ENCODE peak calls at places on chromosomes 5 and 9, in six cellular contexts. One of them, this sample, is unnamed.
A peak's percentile ranks its signal among the peaks of the same experiment; 100 is the strongest.

GRCh38 chr9:121972501-121972981 is 120.6 kb downstream of the TTLL11 start:
- DNase-seq in kidney: peak; percentile 91
- DNase-seq in heart left ventricle: no peak
- DNase-seq in brain microvascular endothelial cell: peak; percentile 69
- DNase-seq in tibial artery: no peak
- DNase-seq in astrocyte of the cerebellum: no peak
- DNase-seq in this sample: peak; percentile 85

GRCh38 chr9:99565203-99565602 is 256.5 kb upstream of the NR4A3 start:
- DNase-seq in heart left ventricle: peak; percentile 54
- DNase-seq in tibial artery: no peak
- DNase-seq in kidney: no peak
- DNase-seq in astrocyte of the cerebellum: no peak
- DNase-seq in brain microvascular endothelial cell: no peak
- DNase-seq in this sample: no peak

GRCh38 chr5:40689442-40689841 is 9.7 kb downstream of the PTGER4 start:
- DNase-seq in heart left ventricle: peak; percentile 25
- DNase-seq in brain microvascular endothelial cell: peak; percentile 96
- DNase-seq in kidney: no peak
- DNase-seq in tibial artery: peak; percentile 35
- DNase-seq in astrocyte of the cerebellum: peak; percentile 97
- DNase-seq in this sample: peak; percentile 97

GRCh38 chr9:29753638-29754037 is 2180.4 kb upstream of the C9orf72 start:
- DNase-seq in brain microvascular endothelial cell: no peak
- DNase-seq in astrocyte of the cerebellum: no peak
- DNase-seq in tibial artery: no peak
- DNase-seq in kidney: no peak
- DNase-seq in heart left ventricle: no peak
- DNase-seq in this sample: no peak

GRCh38 chr5:72633649-72634048 is 126.4 kb upstream of the ZNF366 start:
- DNase-seq in tibial artery: no peak
- DNase-seq in kidney: no peak
- DNase-seq in astrocyte of the cerebellum: peak; percentile 40
- DNase-seq in heart left ventricle: no peak
- DNase-seq in brain microvascular endothelial cell: peak; percentile 42
- DNase-seq in this sample: peak; percentile 76

GRCh38 chr9:128159073-128159783 is 837 bp upstream of the BBLN start:
- DNase-seq in heart left ventricle: no peak
- DNase-seq in kidney: peak; percentile 71
- DNase-seq in tibial artery: no peak
- DNase-seq in astrocyte of the cerebellum: no peak
- DNase-seq in brain microvascular endothelial cell: no peak
- DNase-seq in this sample: no peak

GRCh38 chr9:31597977-31598376 is 786.5 kb upstream of the ACO1 start:
- DNase-seq in kidney: no peak
- DNase-seq in brain microvascular endothelial cell: peak; percentile 6
- DNase-seq in astrocyte of the cerebellum: peak; percentile 12
- DNase-seq in heart left ventricle: no peak
- DNase-seq in tibial artery: no peak
- DNase-seq in this sample: peak; percentile 44

GRCh38 chr9:79213417-79214125 is 358.2 kb upstream of the TLE4 start:
- DNase-seq in astrocyte of the cerebellum: no peak
- DNase-seq in kidney: no peak
- DNase-seq in tibial artery: no peak
- DNase-seq in heart left ventricle: no peak
- DNase-seq in brain microvascular endothelial cell: peak; percentile 26
- DNase-seq in this sample: no peak

GRCh38 chr5:157651623-157652376 is 438 bp downstream of the SOX30 start:
- DNase-seq in heart left ventricle: peak; percentile 53
- DNase-seq in tibial artery: peak; percentile 33
- DNase-seq in astrocyte of the cerebellum: no peak
- DNase-seq in brain microvascular endothelial cell: peak; percentile 8
- DNase-seq in kidney: peak; percentile 91
- DNase-seq in this sample: peak; percentile 35

GRCh38 chr9:34710023-34710422 is at the start of gene CCL21:
- DNase-seq in heart left ventricle: peak; percentile 82
- DNase-seq in tibial artery: peak; percentile 53
- DNase-seq in brain microvascular endothelial cell: no peak
- DNase-seq in astrocyte of the cerebellum: no peak
- DNase-seq in kidney: peak; percentile 70
- DNase-seq in this sample: no peak

GRCh38 chr9:3936520-3937235 is 363.2 kb downstream of the GLIS3 start:
- DNase-seq in heart left ventricle: peak; percentile 59
- DNase-seq in astrocyte of the cerebellum: no peak
- DNase-seq in brain microvascular endothelial cell: no peak
- DNase-seq in kidney: peak; percentile 60
- DNase-seq in tibial artery: peak; percentile 26
- DNase-seq in this sample: no peak

GRCh38 chr5:87722286-87722685 is 309.6 kb upstream of the CCNH start:
- DNase-seq in tibial artery: no peak
- DNase-seq in brain microvascular endothelial cell: no peak
- DNase-seq in kidney: no peak
- DNase-seq in heart left ventricle: no peak
- DNase-seq in astrocyte of the cerebellum: peak; percentile 40
- DNase-seq in this sample: peak; percentile 59

GRCh38 chr5:2143646-2144386 is 261.1 kb upstream of the IRX4 start:
- DNase-seq in brain microvascular endothelial cell: no peak
- DNase-seq in astrocyte of the cerebellum: no peak
- DNase-seq in tibial artery: no peak
- DNase-seq in kidney: no peak
- DNase-seq in heart left ventricle: no peak
- DNase-seq in this sample: no peak

GRCh38 chr9:135198889-135199288 is 111.4 kb downstream of the OLFM1 start:
- DNase-seq in kidney: no peak
- DNase-seq in heart left ventricle: no peak
- DNase-seq in brain microvascular endothelial cell: no peak
- DNase-seq in tibial artery: no peak
- DNase-seq in astrocyte of the cerebellum: no peak
- DNase-seq in this sample: no peak

GRCh38 chr9:94867842-94868312 is 141.4 kb downstream of the AOPEP start:
- DNase-seq in kidney: no peak
- DNase-seq in astrocyte of the cerebellum: peak; percentile 90
- DNase-seq in brain microvascular endothelial cell: peak; percentile 91
- DNase-seq in heart left ventricle: no peak
- DNase-seq in tibial artery: no peak
- DNase-seq in this sample: peak; percentile 96

GRCh38 chr5:173800340-173800739 is 87.8 kb upstream of the CPEB4 start:
- DNase-seq in tibial artery: no peak
- DNase-seq in astrocyte of the cerebellum: no peak
- DNase-seq in kidney: no peak
- DNase-seq in heart left ventricle: no peak
- DNase-seq in brain microvascular endothelial cell: no peak
- DNase-seq in this sample: no peak

GRCh38 chr9:94801242-94801641 is 74.7 kb downstream of the AOPEP start:
- DNase-seq in kidney: no peak
- DNase-seq in astrocyte of the cerebellum: no peak
- DNase-seq in brain microvascular endothelial cell: no peak
- DNase-seq in heart left ventricle: no peak
- DNase-seq in tibial artery: no peak
- DNase-seq in this sample: no peak

GRCh38 chr5:91206734-91207133 is 176.4 kb downstream of the ARRDC3 start:
- DNase-seq in kidney: no peak
- DNase-seq in brain microvascular endothelial cell: peak; percentile 88
- DNase-seq in astrocyte of the cerebellum: no peak
- DNase-seq in heart left ventricle: no peak
- DNase-seq in tibial artery: no peak
- DNase-seq in this sample: peak; percentile 72

DNA sequence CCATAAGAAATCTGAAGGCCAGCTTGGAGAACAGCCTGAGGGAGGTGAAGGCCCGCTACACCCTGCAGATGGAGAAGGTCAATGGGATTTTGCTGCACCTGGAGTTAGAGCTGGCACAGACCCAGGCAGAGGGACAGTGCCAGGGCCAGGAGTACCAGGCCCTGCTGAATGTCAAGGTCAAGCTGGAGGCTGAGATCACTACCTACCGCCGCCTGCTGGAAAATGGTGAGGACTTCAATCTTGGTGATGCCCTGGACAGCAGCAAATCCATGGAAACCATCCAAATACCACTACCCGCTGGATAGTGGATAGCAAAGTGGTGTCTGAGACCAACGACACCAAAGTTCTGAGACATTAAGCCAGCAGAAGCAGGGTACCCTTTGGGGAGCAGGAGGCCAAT is 100.5 kb upstream of the MAN2A1 start:
- DNase-seq in tibial artery: no peak
- DNase-seq in brain microvascular endothelial cell: no peak
- DNase-seq in astrocyte of the cerebellum: no peak
- DNase-seq in heart left ventricle: no peak
- DNase-seq in kidney: no peak
- DNase-seq in this sample: no peak
- TF ChIP-seq CTCF in tibial artery: no peak
- TF ChIP-seq CTCF in brain microvascular endothelial cell: no peak
- TF ChIP-seq CTCF in astrocyte of the cerebellum: no peak
- TF ChIP-seq CTCF in heart left ventricle: no peak
- TF ChIP-seq CTCF in kidney: no peak
- TF ChIP-seq CTCF in this sample: no peak

DNA sequence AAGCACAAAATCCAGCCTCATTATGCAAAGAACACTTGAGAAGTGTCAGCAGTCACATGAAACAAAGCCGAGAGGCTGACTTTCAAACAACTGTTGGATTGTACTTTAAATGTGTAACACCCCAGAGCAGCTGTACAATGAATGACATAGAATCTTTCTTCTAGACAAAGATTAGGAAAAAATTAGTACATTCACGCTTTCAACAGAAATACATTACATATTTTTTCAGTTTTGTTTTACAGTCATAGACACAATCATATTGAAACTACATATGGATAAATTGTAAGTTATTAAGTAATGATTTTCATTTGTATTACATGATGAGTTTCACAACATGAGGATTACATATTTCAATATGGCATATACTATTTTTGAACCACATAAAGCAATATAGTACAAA is 10.6 kb upstream of the AGXT2 start:
- DNase-seq in heart left ventricle: no peak
- DNase-seq in astrocyte of the cerebellum: no peak
- DNase-seq in brain microvascular endothelial cell: no peak
- DNase-seq in tibial artery: no peak
- DNase-seq in kidney: no peak
- DNase-seq in this sample: no peak
- H3K4me3 ChIP-seq in heart left ventricle: no peak overlapping the region
- H3K4me3 ChIP-seq in astrocyte of the cerebellum: no peak overlapping the region
- H3K4me3 ChIP-seq in brain microvascular endothelial cell: no peak overlapping the region
- H3K4me3 ChIP-seq in tibial artery: no peak overlapping the region
- H3K4me3 ChIP-seq in kidney: no peak overlapping the region
- H3K4me3 ChIP-seq in this sample: no peak overlapping the region

GRCh38 chr5:140857177-140857986 is 1.7 kb downstream of the PCDHA10 start:
- DNase-seq in brain microvascular endothelial cell: no peak
- DNase-seq in heart left ventricle: no peak
- DNase-seq in astrocyte of the cerebellum: no peak
- DNase-seq in tibial artery: no peak
- DNase-seq in kidney: peak; percentile 71
- DNase-seq in this sample: no peak

GRCh38 chr5:140857987-140858240 is 2.2 kb downstream of the PCDHA10 start:
- DNase-seq in brain microvascular endothelial cell: no peak
- DNase-seq in kidney: no peak
- DNase-seq in tibial artery: no peak
- DNase-seq in astrocyte of the cerebellum: no peak
- DNase-seq in heart left ventricle: no peak
- DNase-seq in this sample: no peak

GRCh38 chr5:140855772-140856674 is at the start of gene PCDHA10:
- DNase-seq in brain microvascular endothelial cell: no peak
- DNase-seq in astrocyte of the cerebellum: no peak
- DNase-seq in kidney: no peak
- DNase-seq in tibial artery: no peak
- DNase-seq in heart left ventricle: no peak
- DNase-seq in this sample: peak; percentile 5
- TF ChIP-seq CTCF in brain microvascular endothelial cell: no peak
- TF ChIP-seq CTCF in astrocyte of the cerebellum: no peak
- TF ChIP-seq CTCF in kidney: no peak
- TF ChIP-seq CTCF in tibial artery: no peak
- TF ChIP-seq CTCF in heart left ventricle: no peak
- TF ChIP-seq CTCF in this sample: no peak

GRCh38 chr9:113215142-113215541 is 5.9 kb downstream of the FKBP15 start:
- DNase-seq in heart left ventricle: no peak
- DNase-seq in brain microvascular endothelial cell: no peak
- DNase-seq in astrocyte of the cerebellum: no peak
- DNase-seq in kidney: no peak
- DNase-seq in tibial artery: no peak
- DNase-seq in this sample: peak; percentile 35
- H3K4me3 ChIP-seq in heart left ventricle: no peak overlapping the region
- H3K4me3 ChIP-seq in brain microvascular endothelial cell: no peak overlapping the region
- H3K4me3 ChIP-seq in astrocyte of the cerebellum: no peak overlapping the region
- H3K4me3 ChIP-seq in kidney: no peak overlapping the region
- H3K4me3 ChIP-seq in tibial artery: no peak overlapping the region
- H3K4me3 ChIP-seq in this sample: no peak overlapping the region

GRCh38 chr9:90053027-90053426 is 448.2 kb downstream of the GADD45G start:
- DNase-seq in heart left ventricle: no peak
- DNase-seq in astrocyte of the cerebellum: no peak
- DNase-seq in tibial artery: no peak
- DNase-seq in kidney: no peak
- DNase-seq in brain microvascular endothelial cell: no peak
- DNase-seq in this sample: no peak
- TF ChIP-seq CTCF in heart left ventricle: no peak
- TF ChIP-seq CTCF in astrocyte of the cerebellum: no peak
- TF ChIP-seq CTCF in tibial artery: no peak
- TF ChIP-seq CTCF in kidney: no peak
- TF ChIP-seq CTCF in brain microvascular endothelial cell: peak; percentile 18
- TF ChIP-seq CTCF in this sample: peak; percentile 21

GRCh38 chr9:675697-676370 is 165.7 kb upstream of the DMRT1 start:
- DNase-seq in kidney: no peak
- DNase-seq in heart left ventricle: no peak
- DNase-seq in astrocyte of the cerebellum: no peak
- DNase-seq in tibial artery: no peak
- DNase-seq in brain microvascular endothelial cell: no peak
- DNase-seq in this sample: no peak
- H3K4me3 ChIP-seq in kidney: no peak overlapping the region
- H3K4me3 ChIP-seq in heart left ventricle: no peak overlapping the region
- H3K4me3 ChIP-seq in astrocyte of the cerebellum: no peak overlapping the region
- H3K4me3 ChIP-seq in tibial artery: no peak overlapping the region
- H3K4me3 ChIP-seq in brain microvascular endothelial cell: no peak overlapping the region
- H3K4me3 ChIP-seq in this sample: no peak overlapping the region

GRCh38 chr5:42656661-42657035 is 100.0 kb upstream of the CCDC152 start:
- DNase-seq in brain microvascular endothelial cell: no peak
- DNase-seq in heart left ventricle: no peak
- DNase-seq in astrocyte of the cerebellum: no peak
- DNase-seq in tibial artery: no peak
- DNase-seq in kidney: no peak
- DNase-seq in this sample: no peak
- TF ChIP-seq CTCF in brain microvascular endothelial cell: no peak
- TF ChIP-seq CTCF in heart left ventricle: peak; percentile 52
- TF ChIP-seq CTCF in astrocyte of the cerebellum: no peak
- TF ChIP-seq CTCF in tibial artery: peak; percentile 12
- TF ChIP-seq CTCF in kidney: no peak
- TF ChIP-seq CTCF in this sample: no peak

This sample was measured in astrocyte of the spinal cord.